ENCODE peak calls at places on chromosomes 2 and 18, in four cellular contexts. D, B, M and H are unnamed samples.

GRCh38 chr2:159982270-159982669 is 80.1 kb downstream of the PLA2R1 start:
- DNase-seq in D (no peak), B (no peak), M (no peak), H (no peak)

GRCh38 chr18:48597671-48598070 is 58.8 kb downstream of the CTIF start:
- DNase-seq in M (no peak), D (no peak), B (no peak), H (no peak)

GRCh38 chr2:235536711-235537110 is 42.9 kb downstream of the AGAP1 start:
- DNase-seq in B (no peak), M (no peak), D (no peak), H (no peak)

GRCh38 chr2:109257653-109258052 is 128.6 kb downstream of the SH3RF3 start:
- DNase-seq in D (no peak), M (no peak), B (no peak), H (no peak)

GRCh38 chr2:220504890-220505564 is 877.6 kb downstream of the SLC4A3 start:
- DNase-seq in B (peak; percentile 3), M (no peak), D (no peak), H (no peak)

GRCh38 chr18:35753306-35753910 is 171.9 kb downstream of the GALNT1 start:
- DNase-seq in M (no peak), D (no peak), B (no peak), H (no peak)

GRCh38 chr18:78818495-78818894 is 161.1 kb upstream of the SALL3 start:
- DNase-seq in M (no peak), B (no peak), D (no peak), H (no peak)

GRCh38 chr2:39356922-39357639 is 80.0 kb downstream of the MAP4K3 start:
- DNase-seq in B (no peak), M (no peak), D (no peak), H (no peak)

GRCh38 chr2:152615177-152615576 is 102.1 kb downstream of the PRPF40A start:
- DNase-seq in D (no peak), M (no peak), B (no peak), H (no peak)

GRCh38 chr2:49122107-49122506 is 32.2 kb downstream of the FSHR start:
- DNase-seq in D (no peak), B (no peak), M (no peak), H (no peak)

GRCh38 chr2:230864605-230865323 is at the start of gene ITM2C:
- DNase-seq in D (peak; percentile 91), B (peak; percentile 59), M (peak; percentile 88), H (peak; percentile 90)

GRCh38 chr2:207039225-207039624 is 99.9 kb downstream of the CPO start:
- DNase-seq in M (no peak), D (no peak), B (no peak), H (no peak)

GRCh38 chr2:189952536-189953109 is 109.9 kb downstream of the MSTN start:
- DNase-seq in M (peak; percentile 6), D (no peak), B (no peak), H (no peak)

GRCh38 chr18:9732031-9732430 is 23.9 kb downstream of the RAB31 start:
- DNase-seq in D (no peak), B (no peak), M (no peak), H (no peak)

GRCh38 chr2:33377048-33377447 is 99.4 kb upstream of the RASGRP3 start:
- DNase-seq in B (no peak), M (no peak), D (no peak), H (no peak)

GRCh38 chr2:26914286-26914962 is 56.0 kb upstream of the MAPRE3 start:
- DNase-seq in B (no peak), M (no peak), D (no peak), H (no peak)

GRCh38 chr18:62183578-62184195 is 3.2 kb downstream of the PIGN start:
- DNase-seq in D (peak; percentile 21), B (peak; percentile 44), M (no peak), H (no peak)

GRCh38 chr2:74632209-74632938 is 15.8 kb downstream of the M1AP start:
- DNase-seq in M (no peak), B (no peak), D (no peak), H (no peak)

GRCh38 chr2:187302146-187302545 is 145.9 kb downstream of the CALCRL start:
- DNase-seq in B (no peak), M (no peak), D (no peak), H (no peak)

GRCh38 chr2:50347355-50348044 is 684.4 kb downstream of the NRXN1 start:
- DNase-seq in D (no peak), M (no peak), B (no peak), H (no peak)

GRCh38 chr2:162826901-162827300 is 11.7 kb downstream of the KCNH7 start:
- DNase-seq in D (no peak), B (no peak), M (no peak), H (no peak)

GRCh38 chr2:189191766-189192165 is 12.2 kb upstream of the COL5A2 start:
- DNase-seq in M (no peak), D (no peak), B (no peak), H (no peak)

GRCh38 chr18:36350839-36351474 is 53.4 kb downstream of the FHOD3 start:
- DNase-seq in D (no peak), B (no peak), M (no peak), H (no peak)

GRCh38 chr2:189076131-189076530 is 102.0 kb downstream of the COL3A1 start:
- DNase-seq in D (no peak), M (no peak), B (no peak), H (no peak)

GRCh38 chr2:32061973-32062861 is 1.1 kb upstream of the SPAST start:
- DNase-seq in M (no peak), D (peak; percentile 62), B (peak; percentile 78), H (no peak)

GRCh38 chr2:132632000-132632649 is 37.9 kb downstream of the LYPD1 start:
- DNase-seq in D (no peak), B (peak; percentile 67), M (no peak), H (no peak)

GRCh38 chr2:74292752-74293151 is 50.5 kb downstream of the SLC4A5 start:
- DNase-seq in B (peak; percentile 82), M (no peak), D (no peak), H (no peak)

GRCh38 chr2:168160897-168161296 is 86.5 kb downstream of the STK39 start:
- DNase-seq in M (no peak), D (peak; percentile 24), B (peak; percentile 60), H (no peak)

GRCh38 chr2:101432411-101433181 is 42.3 kb downstream of the RFX8 start:
- DNase-seq in B (no peak), D (no peak), M (no peak), H (no peak)

GRCh38 chr18:73646772-73647171 is 500.9 kb downstream of the FBXO15 start:
- DNase-seq in D (no peak), B (no peak), M (no peak), H (no peak)

GRCh38 chr2:23381084-23381483 is 3.9 kb upstream of the KLHL29 start:
- DNase-seq in M (no peak), D (no peak), B (peak; percentile 18), H (no peak)

GRCh38 chr2:100630473-100630977 is 67.7 kb downstream of the PDCL3 start:
- DNase-seq in B (no peak), M (no peak), D (no peak), H (no peak)

GRCh38 chr2:47016172-47016913 is 100.7 kb upstream of the MCFD2 start:
- DNase-seq in D (peak; percentile 52), M (no peak), B (no peak), H (no peak)
- TF ChIP-seq TAF1 in D (no peak), M (no peak), B (no peak), H (no peak)

DNA sequence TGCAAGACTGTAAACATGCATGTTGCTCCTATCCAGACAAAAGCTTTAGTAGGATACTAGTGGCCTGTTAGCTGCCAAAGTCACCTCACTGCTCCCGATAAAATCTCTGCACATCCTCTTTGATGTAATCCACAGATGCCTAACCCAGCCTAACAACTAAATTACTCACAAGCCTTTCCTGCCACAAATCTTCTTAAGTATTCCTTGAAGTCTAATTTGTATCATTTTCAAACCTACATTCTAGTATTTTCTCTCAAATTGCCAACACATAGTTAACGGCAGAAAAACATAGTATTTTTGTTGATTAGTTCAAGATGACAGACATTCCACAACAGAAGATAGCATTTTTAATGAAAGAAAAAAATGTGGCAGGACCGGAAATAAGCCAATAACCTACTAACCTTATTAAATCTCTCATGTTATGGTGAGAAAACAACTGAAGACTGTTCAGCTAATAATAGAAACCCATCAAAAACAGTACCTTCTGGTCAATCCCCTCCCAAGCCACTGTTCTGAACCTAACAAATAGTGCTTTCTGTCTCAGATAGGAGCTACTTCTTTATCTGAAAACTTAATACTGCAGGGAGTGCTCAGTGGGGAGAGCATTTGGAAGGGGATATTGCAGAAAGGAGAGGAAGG is at the start of gene MPP4:
- DNase-seq in M (no peak), D (no peak), B (no peak), H (no peak)
- TF ChIP-seq TAF1 in M (no peak), D (no peak), B (no peak), H (no peak)

DNA sequence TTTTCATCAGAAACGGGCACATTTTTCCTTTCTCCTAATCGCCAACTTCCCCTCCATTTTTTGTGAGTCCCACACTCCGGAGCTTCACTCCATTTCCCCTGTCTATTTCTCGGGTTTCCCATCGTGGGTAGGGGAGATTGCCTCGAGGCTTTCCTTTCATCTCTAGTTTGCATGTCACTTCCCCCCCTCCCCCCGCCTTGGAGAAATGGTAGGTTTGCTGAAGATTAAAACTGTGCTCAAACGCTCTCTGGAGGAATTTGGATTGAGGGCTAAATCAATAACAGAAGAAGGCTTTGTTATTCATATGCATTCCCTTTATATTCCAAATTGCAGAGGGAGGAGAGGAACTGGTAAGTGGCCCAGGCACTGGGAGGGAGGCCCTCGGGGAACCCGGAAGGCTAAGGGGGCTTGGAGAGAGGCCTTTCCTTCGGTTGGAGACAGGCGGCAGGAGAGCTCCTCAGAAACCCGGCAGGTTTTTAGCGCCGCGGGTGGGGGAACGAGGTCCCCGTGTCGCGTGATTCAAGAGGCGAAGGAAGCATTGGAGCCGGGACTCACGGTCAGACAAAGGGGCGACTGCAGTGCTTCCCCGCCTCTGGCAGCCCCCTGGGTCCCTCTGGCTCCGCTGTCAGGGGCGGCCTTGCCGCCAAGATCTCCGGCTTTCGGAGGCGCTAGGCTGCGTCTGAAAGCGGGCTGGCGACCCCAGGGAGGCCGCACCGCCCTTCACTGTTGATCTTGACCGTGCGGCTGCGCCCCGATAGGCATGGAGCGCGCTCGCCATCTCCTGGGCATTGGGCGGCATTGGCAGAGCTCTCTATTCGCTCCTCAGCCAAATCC is 2.4 kb upstream of the HOXD12 start:
- DNase-seq in B (peak; percentile 64), M (peak; percentile 76), D (peak; percentile 84), H (peak; percentile 71)
- TF ChIP-seq TAF1 in B (no peak), M (no peak), D (no peak), H (no peak)

GRCh38 chr2:127577208-127577475 is 41.7 kb downstream of the MYO7B start:
- DNase-seq in B (no peak), D (no peak), M (no peak), H (no peak)

GRCh38 chr2:127578411-127578810 is 42.9 kb downstream of the MYO7B start:
- DNase-seq in M (no peak), D (no peak), B (no peak), H (no peak)

GRCh38 chr2:127577503-127577902 is 42.0 kb downstream of the MYO7B start:
- DNase-seq in D (no peak), M (no peak), B (no peak), H (no peak)

GRCh38 chr2:127579231-127579630 is 43.7 kb downstream of the MYO7B start:
- DNase-seq in B (no peak), M (no peak), D (no peak), H (no peak)

DNA sequence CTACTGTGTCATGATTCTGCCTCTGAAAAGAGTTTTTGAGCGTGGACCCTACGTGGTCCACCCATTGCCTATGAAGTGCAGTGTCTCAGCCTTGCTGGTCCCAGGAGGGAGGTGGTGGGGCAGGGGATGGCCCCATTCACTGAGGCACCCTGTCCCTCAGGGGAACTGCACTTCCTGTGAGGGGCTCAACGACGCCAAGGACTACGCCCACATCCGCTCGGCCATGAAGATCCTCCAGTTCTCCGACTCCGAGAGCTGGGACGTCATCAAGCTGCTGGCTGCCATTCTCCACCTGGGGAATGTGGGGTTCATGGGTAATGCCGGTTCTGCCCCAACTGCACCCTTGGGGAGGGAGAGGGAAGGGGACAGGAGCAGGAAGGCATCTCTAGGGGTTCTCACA is 42.5 kb downstream of the MYO7B start:
- DNase-seq in M (no peak), D (no peak), B (no peak), H (no peak)
- TF ChIP-seq TAF1 in M (no peak), D (no peak), B (no peak), H (no peak)